ENCODE peak calls at places on chromosomes 16 and 17, in ten cellular contexts. C, W, D, U, G, I, Y, A, O and Q are unnamed samples.

GRCh38 chr16:22092143-22092933 is at the start of gene VWA3A:
- DNase-seq in W (peak), I (peak), C (no peak), A (peak), U (no peak), O (no peak), D (no peak), Y (peak), G (peak), Q (no peak)

GRCh38 chr17:45222273-45222993 is 748 bp downstream of the FMNL1 start:
- DNase-seq in O (no peak), G (no peak), W (no peak), U (no peak), C (peak), Y (peak), A (no peak), D (no peak), I (peak), Q (peak)

GRCh38 chr17:78125138-78125913 is 3.2 kb downstream of the TMC6 start:
- DNase-seq in U (no peak), D (no peak), A (no peak), C (no peak), G (peak), W (no peak), I (no peak), Y (no peak), O (no peak), Q (peak)

GRCh38 chr17:8140058-8140412 is 12.2 kb downstream of the PER1 start:
- DNase-seq in G (peak), U (no peak), C (no peak), A (no peak), D (peak), W (no peak), O (no peak), Y (peak), I (no peak), Q (no peak)

GRCh38 chr17:78337244-78338109 is 22.4 kb downstream of the SOCS3 start:
- DNase-seq in C (no peak), G (no peak), U (no peak), Y (peak), I (peak), A (no peak), O (no peak), W (no peak), D (peak), Q (no peak)

GRCh38 chr16:5918553-5919127 is 821.0 kb upstream of the EEF2KMT start:
- DNase-seq in D (no peak), Y (peak), W (peak), G (no peak), O (no peak), C (no peak), A (no peak), I (peak), U (peak), Q (no peak)

GRCh38 chr16:84585886-84586285 is 32.0 kb downstream of the COTL1 start:
- DNase-seq in A (peak), G (no peak), D (no peak), Y (peak), C (no peak), O (no peak), U (peak), I (peak), W (no peak), Q (no peak)

GRCh38 chr17:36057900-36058299 is 6.2 kb upstream of the CCL18 start:
- DNase-seq in G (no peak), C (no peak), D (no peak), A (no peak), U (no peak), Y (no peak), O (no peak), W (no peak), I (no peak), Q (no peak)

GRCh38 chr16:4193920-4194319 is 48.0 kb downstream of the SRL start:
- DNase-seq in G (no peak), A (no peak), D (no peak), O (no peak), I (no peak), Y (no peak), W (no peak), U (no peak), C (peak), Q (no peak)

GRCh38 chr16:705748-706188 is at the start of gene FBXL16:
- DNase-seq in U (peak), A (no peak), O (peak), W (no peak), C (no peak), G (no peak), Y (no peak), D (no peak), I (peak), Q (no peak)

GRCh38 chr16:82034981-82035612 is at the start of gene HSD17B2:
- DNase-seq in Y (no peak), D (no peak), U (peak), I (peak), C (no peak), O (no peak), W (peak), G (no peak), A (no peak), Q (no peak)

GRCh38 chr16:70018254-70018653 is 67.1 kb downstream of the CLEC18A start:
- DNase-seq in O (no peak), Y (peak), W (peak), A (peak), C (no peak), U (peak), I (peak), D (no peak), G (no peak), Q (peak)

GRCh38 chr16:2783581-2784375 is 3.6 kb downstream of the PRSS33 start:
- DNase-seq in A (peak), W (no peak), C (peak), U (no peak), O (no peak), G (no peak), I (peak), D (peak), Y (no peak), Q (no peak)

GRCh38 chr16:2784536-2785100 is 2.7 kb downstream of the PRSS33 start:
- DNase-seq in D (peak), G (no peak), U (no peak), A (no peak), Y (peak), C (peak), I (peak), W (no peak), O (no peak), Q (no peak)

GRCh38 chr16:2786826-2787151 is 571 bp downstream of the PRSS33 start:
- DNase-seq in U (no peak), D (peak), Y (no peak), I (no peak), W (no peak), G (no peak), C (no peak), A (no peak), O (no peak), Q (no peak)

GRCh38 chr16:2786061-2786825 is 1.1 kb downstream of the PRSS33 start:
- DNase-seq in G (no peak), A (no peak), I (peak), O (no peak), W (peak), U (no peak), C (peak), D (peak), Y (peak), Q (no peak)

GRCh38 chr16:2785101-2785991 is 2.0 kb downstream of the PRSS33 start:
- DNase-seq in I (peak), O (no peak), D (peak), W (peak), A (peak), G (no peak), U (no peak), Y (peak), C (peak), Q (peak)
- TF ChIP-seq CTCF in I (peak), O (no peak), D (no peak), W (peak), A (no peak), G (no peak), U (no peak), Y (peak), C (no peak), Q (peak)

GRCh38 chr16:87765473-87765775 is 362 bp downstream of the KLHDC4 start:
- DNase-seq in U (no peak), C (no peak), D (no peak), W (peak), A (no peak), Y (no peak), O (no peak), I (no peak), G (peak), Q (peak)
- TF ChIP-seq CTCF in U (no peak), C (no peak), D (no peak), W (no peak), A (no peak), Y (no peak), O (no peak), I (no peak), G (no peak), Q (no peak)

GRCh38 chr17:74748279-74748528 is 224 bp upstream of the NHERF1 start:
- DNase-seq in I (no peak), O (no peak), W (no peak), D (no peak), U (no peak), G (no peak), Y (peak), A (peak), C (no peak), Q (no peak)
- TF ChIP-seq CTCF in I (no peak), O (no peak), W (no peak), D (no peak), U (no peak), G (peak), Y (no peak), A (no peak), C (peak), Q (no peak)

GRCh38 chr16:48334325-48334724 is 50.9 kb downstream of the SIAH1 start:
- DNase-seq in A (peak), D (no peak), I (peak), Y (peak), G (no peak), C (no peak), W (no peak), U (no peak), O (no peak), Q (no peak)
- TF ChIP-seq CTCF in A (no peak), D (no peak), I (peak), Y (peak), G (no peak), C (no peak), W (no peak), U (peak), O (no peak), Q (no peak)